ENCODE peak calls at places on chromosomes 1 and 21, in six cellular contexts. A is Calu3, U is progenitor cell of endocrine pancreas, N is BJ, I is body of pancreas, V is psoas muscle. R is an unnamed sample.

GRCh38 chr1:111596499-111596898 is 23.1 kb upstream of the RAP1A start:
- DNase-seq in A (no peak), U (no peak), N (no peak), I (no peak), V (no peak), R (no peak)

GRCh38 chr1:163588796-163589195 is 267.0 kb downstream of the NUF2 start:
- DNase-seq in A (no peak), U (no peak), N (no peak), I (no peak), V (no peak), R (no peak)

GRCh38 chr1:27934818-27935549 is at the start of gene SMPDL3B:
- DNase-seq in A (peak), U (peak), N (no peak), I (peak), V (no peak), R (no peak)

GRCh38 chr1:63366915-63367217 is 561 bp upstream of the ALG6 start:
- DNase-seq in A (no peak), U (no peak), N (no peak), I (no peak), V (no peak), R (no peak)

GRCh38 chr1:89989791-89990190 is 5.1 kb upstream of the ZNF326 start:
- DNase-seq in A (no peak), U (no peak), N (no peak), I (no peak), V (no peak), R (no peak)

GRCh38 chr1:30809514-30810263 is 52.1 kb upstream of the LAPTM5 start:
- DNase-seq in A (no peak), U (no peak), N (peak), I (no peak), V (no peak), R (no peak)

GRCh38 chr1:3459940-3460652 is 5.6 kb downstream of the ARHGEF16 start:
- DNase-seq in A (peak), U (no peak), N (no peak), I (peak), V (peak), R (no peak)

GRCh38 chr1:84298336-84298687 is 3.2 kb upstream of the SAMD13 start:
- DNase-seq in A (peak), U (peak), N (no peak), I (peak), V (peak), R (peak)

GRCh38 chr21:43362928-43363314 is 64.0 kb downstream of the SIK1 start:
- DNase-seq in A (no peak), U (no peak), N (no peak), I (no peak), V (no peak), R (no peak)

GRCh38 chr1:222792744-222793143 is 22.1 kb upstream of the DISP1 start:
- DNase-seq in A (no peak), U (no peak), N (no peak), I (no peak), V (no peak), R (no peak)

GRCh38 chr1:157418231-157418630 is 134.1 kb downstream of the FCRL5 start:
- DNase-seq in A (no peak), U (no peak), N (no peak), I (no peak), V (no peak), R (no peak)

GRCh38 chr1:243473281-243474210 is 217.7 kb downstream of the SDCCAG8 start:
- DNase-seq in A (no peak), U (no peak), N (no peak), I (no peak), V (no peak), R (no peak)

GRCh38 chr1:53411541-53412152 is 47.6 kb upstream of the DMRTB1 start:
- DNase-seq in A (no peak), U (no peak), N (no peak), I (no peak), V (no peak), R (no peak)

GRCh38 chr1:5717031-5717682 is 275.1 kb downstream of the NPHP4 start:
- DNase-seq in A (no peak), U (no peak), N (no peak), I (no peak), V (no peak), R (no peak)

GRCh38 chr1:5720484-5720883 is 271.7 kb downstream of the NPHP4 start:
- DNase-seq in A (no peak), U (no peak), N (no peak), I (no peak), V (no peak), R (no peak)

GRCh38 chr1:5720045-5720444 is 272.2 kb downstream of the NPHP4 start:
- DNase-seq in A (no peak), U (no peak), N (no peak), I (no peak), V (no peak), R (no peak)

GRCh38 chr1:5720936-5721335 is 271.3 kb downstream of the NPHP4 start:
- DNase-seq in A (no peak), U (no peak), N (no peak), I (no peak), V (no peak), R (no peak)

GRCh38 chr1:5718716-5719632 is 273.3 kb downstream of the NPHP4 start:
- DNase-seq in A (no peak), U (no peak), N (no peak), I (no peak), V (no peak), R (peak)
- TF ChIP-seq CTCF in A (no peak), U (no peak), N (no peak), I (no peak), V (no peak), R (no peak)

GRCh38 chr1:160615660-160616059 is 31.2 kb downstream of the SLAMF1 start:
- DNase-seq in A (no peak), U (no peak), N (no peak), I (no peak), V (no peak), R (no peak)
- TF ChIP-seq CTCF in A (no peak), U (no peak), N (no peak), I (no peak), V (no peak), R (no peak)

DNA sequence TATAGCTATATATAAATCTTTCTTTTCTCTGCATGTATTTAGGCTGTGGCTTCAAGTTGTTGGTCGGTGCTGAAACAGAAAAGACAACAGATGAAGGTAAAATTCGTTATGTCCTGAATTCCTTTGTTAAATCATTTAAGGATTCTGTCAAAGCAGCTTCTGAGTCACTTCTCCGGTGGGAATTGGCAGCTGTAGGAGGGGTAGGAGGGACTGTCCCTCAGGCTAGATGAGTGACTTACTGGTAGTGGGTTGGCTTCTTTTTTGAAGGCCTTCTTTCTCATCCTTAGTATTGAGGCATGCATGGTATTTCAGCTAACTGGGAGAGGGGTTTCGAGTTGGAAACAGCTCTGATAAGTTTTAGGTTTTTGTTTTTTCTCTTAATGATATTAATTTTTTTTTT is 22.1 kb upstream of the NEXN start:
- DNase-seq in A (no peak), U (no peak), N (no peak), I (no peak), V (no peak), R (no peak)
- TF ChIP-seq CTCF in A (no peak), U (no peak), N (no peak), I (no peak), V (no peak), R (no peak)

DNA sequence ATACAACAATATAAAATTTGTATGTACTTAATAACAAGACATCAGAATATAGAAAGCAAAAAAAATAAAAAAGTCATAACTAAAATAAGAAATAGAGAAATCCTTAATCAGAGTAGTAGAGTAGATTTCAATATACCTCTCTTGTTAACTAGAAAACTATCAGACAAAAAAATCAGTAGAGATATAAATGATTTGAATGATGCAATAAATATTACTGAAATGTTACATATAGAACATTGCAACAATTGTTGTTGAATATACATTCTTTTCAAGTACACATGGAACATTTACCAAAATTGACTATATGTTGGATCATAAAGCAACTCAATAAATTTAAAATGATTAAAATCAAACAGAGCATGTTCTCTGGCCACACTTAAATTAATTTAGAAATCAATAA is 31.9 kb upstream of the ADAR start:
- DNase-seq in A (no peak), U (no peak), N (no peak), I (no peak), V (no peak), R (no peak)
- TF ChIP-seq CTCF in A (no peak), U (no peak), N (no peak), I (no peak), V (no peak), R (no peak)

DNA sequence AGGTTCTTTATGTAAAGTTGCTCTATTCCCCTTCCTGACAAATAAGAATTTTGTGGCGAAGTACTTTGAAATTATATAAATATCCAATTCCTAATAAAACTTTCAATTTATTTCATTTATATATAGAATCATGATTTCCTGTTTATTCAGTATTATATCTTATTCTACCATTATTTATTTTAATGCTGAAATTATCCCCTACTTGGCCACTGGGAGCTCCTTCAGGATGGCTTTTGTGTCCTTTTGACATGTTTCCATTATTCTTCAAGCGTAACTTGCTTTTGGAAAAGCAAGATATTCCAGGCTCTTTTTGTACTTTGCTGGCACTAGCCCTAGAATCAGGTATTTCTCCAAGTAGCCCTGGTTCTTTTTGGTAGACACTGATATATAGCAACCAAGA is 67.2 kb upstream of the CACYBP start:
- DNase-seq in A (no peak), U (no peak), N (no peak), I (no peak), V (no peak), R (no peak)
- TF ChIP-seq CTCF in A (no peak), U (no peak), N (no peak), I (no peak), V (no peak), R (no peak)

DNA sequence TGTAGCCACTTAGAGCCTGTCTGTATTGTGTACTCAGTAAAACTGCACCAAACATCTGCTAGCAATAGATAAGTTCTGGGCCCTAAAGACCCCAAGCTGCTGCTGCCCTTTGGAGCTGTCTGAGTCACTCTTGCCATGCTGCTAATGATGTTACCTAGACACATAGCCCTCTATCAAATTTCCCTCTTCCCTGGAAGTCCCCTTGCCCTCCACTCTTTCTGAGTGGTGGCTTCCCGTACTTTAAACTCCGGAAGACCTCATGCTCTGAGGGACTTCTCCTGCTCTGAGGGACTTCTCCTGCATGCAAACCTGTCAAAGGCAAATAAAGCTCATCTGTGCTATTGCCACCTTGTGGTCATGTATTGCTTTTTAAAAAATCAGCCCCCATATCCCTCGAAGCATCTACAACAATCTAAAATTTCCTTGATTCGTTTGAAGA is 34.0 kb downstream of the FH start:
- DNase-seq in A (peak), U (no peak), N (no peak), I (no peak), V (no peak), R (no peak)
- TF ChIP-seq CTCF in A (peak), U (peak), N (peak), I (peak), V (no peak), R (peak)

DNA sequence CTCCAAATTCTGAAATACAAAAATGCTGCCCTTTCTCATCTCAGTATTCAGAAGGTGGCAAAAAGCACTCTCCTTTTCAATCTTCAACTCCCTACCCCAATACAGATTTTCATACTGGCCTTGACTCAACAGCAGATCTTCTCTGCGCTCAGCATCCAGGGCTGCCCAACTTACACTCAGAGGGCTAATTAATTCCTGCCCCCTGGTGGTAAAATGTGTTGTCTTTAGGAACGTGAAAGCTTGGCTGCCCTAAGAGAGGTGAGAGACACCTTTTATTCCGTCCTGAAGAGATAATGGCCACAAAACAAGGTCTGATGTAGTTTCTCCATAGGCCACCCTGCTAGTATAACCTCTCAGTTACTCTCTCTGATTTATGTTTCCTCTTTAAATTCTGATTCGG is 25.0 kb downstream of the KRTAP24-1 start:
- DNase-seq in A (peak), U (no peak), N (no peak), I (no peak), V (no peak), R (no peak)
- TF ChIP-seq CTCF in A (no peak), U (peak), N (no peak), I (no peak), V (no peak), R (peak)

GRCh38 chr1:167103236-167103894 is 9.5 kb downstream of the STYXL2 start:
- DNase-seq in A (no peak), U (no peak), N (no peak), I (no peak), V (no peak), R (no peak)

GRCh38 chr1:167101754-167102153 is 7.9 kb downstream of the STYXL2 start:
- DNase-seq in A (no peak), U (no peak), N (no peak), I (no peak), V (no peak), R (no peak)

GRCh38 chr1:167105841-167106461 is 12.1 kb downstream of the STYXL2 start:
- DNase-seq in A (no peak), U (no peak), N (no peak), I (no peak), V (no peak), R (no peak)

GRCh38 chr1:167107456-167107855 is 13.6 kb downstream of the STYXL2 start:
- DNase-seq in A (no peak), U (no peak), N (no peak), I (no peak), V (no peak), R (no peak)

GRCh38 chr1:167105150-167105840 is 11.4 kb downstream of the STYXL2 start:
- DNase-seq in A (no peak), U (no peak), N (no peak), I (no peak), V (no peak), R (no peak)
- TF ChIP-seq CTCF in A (no peak), U (no peak), N (no peak), I (no peak), V (no peak), R (no peak)

GRCh38 chr21:45615145-45615711 is 28.3 kb upstream of the PCBP3 start:
- DNase-seq in A (no peak), U (no peak), N (no peak), I (peak), V (no peak), R (no peak)
- TF ChIP-seq CTCF in A (no peak), U (no peak), N (no peak), I (peak), V (no peak), R (no peak)

DNA sequence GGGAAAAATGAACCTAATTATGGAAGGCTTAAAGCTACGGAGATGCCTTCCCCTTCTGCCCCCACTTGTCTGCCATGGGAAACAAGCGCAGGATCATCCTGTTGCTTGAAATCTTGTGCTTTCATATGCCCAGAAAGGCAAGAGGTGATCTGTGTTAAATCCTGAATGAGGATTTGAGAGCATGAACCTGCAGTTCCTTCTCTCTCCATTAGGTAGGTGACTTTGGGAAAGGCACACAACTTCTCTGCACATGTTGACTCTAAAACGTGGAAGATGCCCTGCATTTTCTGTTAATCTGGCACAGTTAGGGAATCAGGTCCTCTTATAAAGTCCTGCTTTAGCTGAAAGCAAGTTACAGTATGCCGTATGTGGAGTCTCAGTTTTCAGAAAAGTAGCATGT is 46.6 kb upstream of the MTR start:
- DNase-seq in A (no peak), U (no peak), N (no peak), I (no peak), V (no peak), R (no peak)
- TF ChIP-seq CTCF in A (peak), U (peak), N (no peak), I (no peak), V (no peak), R (peak)